ENCODE peak calls at places on chromosomes 11 and 22, in nine cellular contexts. F is activated naive CD8-positive, alpha-beta T cell treated with anti-CD3 and anti-CD28 coated beads, Interleukin-2, amount 10 ng/mL, durations not matched to agents 7 days and 5 days; H is naive thymus-derived CD4-positive, alpha-beta T cell; P is kidney tubule cell; R is A549; O is astrocyte of the spinal cord; X is choroid plexus epithelial cell; G is activated T-helper 1 cell treated with anti-CD3 and anti-CD28 coated beads, Interleukin-2, amount 50 U/mL, for 16 hours; M is body of pancreas. I is an unnamed sample.

GRCh38 chr22:23466351-23466750 is 113.7 kb downstream of the IGLL1 start:
- DNase-seq in F (no peak), P (no peak), R (no peak), M (no peak), O (no peak), H (no peak), X (no peak), G (no peak), I (no peak)

GRCh38 chr11:70740475-70740825 is 342.1 kb downstream of the CTTN start:
- DNase-seq in O (no peak), R (no peak), H (no peak), X (no peak), G (no peak), M (no peak), F (no peak), P (no peak), I (no peak)

GRCh38 chr11:73402834-73403185 is 26.6 kb downstream of the RELT start:
- DNase-seq in P (peak), R (no peak), X (peak), F (peak), O (peak), M (no peak), H (no peak), G (no peak), I (no peak)

GRCh38 chr11:65504671-65505433 is 6.0 kb downstream of the MALAT1 start:
- DNase-seq in H (no peak), X (peak), F (no peak), M (no peak), G (no peak), P (peak), O (peak), R (no peak), I (no peak)

GRCh38 chr22:30892286-30892685 is 76.3 kb downstream of the MORC2 start:
- DNase-seq in M (no peak), R (no peak), F (peak), H (no peak), P (no peak), X (no peak), G (no peak), O (no peak), I (no peak)

GRCh38 chr11:88174627-88175003 is 628 bp downstream of the RAB38 start:
- DNase-seq in P (peak), H (no peak), O (peak), R (peak), X (peak), G (no peak), M (peak), F (peak), I (no peak)

GRCh38 chr22:26658671-26659478 is 1.5 kb downstream of the MIAT start:
- DNase-seq in O (peak), X (peak), M (peak), F (peak), G (peak), R (peak), H (no peak), P (peak), I (peak)

GRCh38 chr11:77377734-77378133 is 76.2 kb upstream of the GDPD4 start:
- DNase-seq in X (no peak), G (no peak), M (no peak), R (no peak), P (peak), O (peak), H (no peak), F (no peak), I (no peak)

GRCh38 chr11:48148749-48149148 is 67.9 kb upstream of the OR4B1 start:
- DNase-seq in G (no peak), F (no peak), R (no peak), O (peak), M (no peak), P (peak), X (no peak), H (no peak), I (no peak)

I was measured in B cell.